ENCODE peak calls at places on chromosome 1, in eight cellular contexts. T is globus pallidus, C is 8988T, L is left cardiac atrium, Z is renal cortical epithelial cell, K is psoas muscle, Q is DMS 273 treated with DMSO at 0.1 percent for 48 hours, B is C1 segment of cervical spinal cord. G is an unnamed sample.

GRCh38 chr1:179424610-179425009 is 58.8 kb downstream of the AXDND1 start:
- DNase-seq in C (no peak), K (no peak), Z (no peak), B (no peak), T (no peak), Q (no peak), L (no peak), G (no peak)

GRCh38 chr1:246893205-246893939 is 38.4 kb downstream of the AHCTF1 start:
- DNase-seq in Q (no peak), L (no peak), B (no peak), C (no peak), K (no peak), Z (no peak), T (no peak), G (no peak)

GRCh38 chr1:182050481-182051438 is 10.8 kb downstream of the ZNF648 start:
- DNase-seq in L (no peak), C (no peak), Q (no peak), K (no peak), B (no peak), Z (no peak), T (no peak), G (no peak)

GRCh38 chr1:186188736-186189135 is 186.3 kb downstream of the TPR start:
- DNase-seq in Q (no peak), L (no peak), C (no peak), K (no peak), B (no peak), T (no peak), Z (no peak), G (no peak)

GRCh38 chr1:19313961-19314882 is 2.1 kb downstream of the SLC66A1 start:
- DNase-seq in K (no peak), Q (no peak), B (no peak), T (no peak), L (no peak), C (no peak), Z (no peak), G (no peak)

GRCh38 chr1:205217418-205217817 is 5.9 kb upstream of the DSTYK start:
- DNase-seq in B (no peak), T (no peak), Z (no peak), Q (no peak), L (no peak), C (no peak), K (no peak), G (no peak)

GRCh38 chr1:99544328-99544727 is 101.6 kb upstream of the PALMD start:
- DNase-seq in L (no peak), K (no peak), C (no peak), B (no peak), T (no peak), Z (peak), Q (no peak), G (no peak)

GRCh38 chr1:162654915-162655620 is 22.8 kb downstream of the DDR2 start:
- DNase-seq in Q (no peak), Z (no peak), L (no peak), B (no peak), T (no peak), C (no peak), K (no peak), G (no peak)

GRCh38 chr1:160163612-160164011 is 12.2 kb downstream of the ATP1A4 start:
- DNase-seq in Z (peak), T (no peak), B (no peak), L (no peak), Q (no peak), C (no peak), K (no peak), G (no peak)

GRCh38 chr1:22665752-22666151 is 12.7 kb downstream of the C1QB start:
- DNase-seq in L (no peak), K (no peak), Z (peak), C (peak), T (no peak), B (no peak), Q (no peak), G (no peak)

GRCh38 chr1:157968951-157969350 is 24.5 kb upstream of the KIRREL1 start:
- DNase-seq in Z (peak), C (no peak), K (no peak), Q (no peak), B (no peak), L (peak), T (no peak), G (no peak)

GRCh38 chr1:179253286-179253972 is 24.0 kb upstream of the ABL2 start:
- DNase-seq in C (no peak), T (no peak), L (no peak), K (no peak), B (no peak), Q (no peak), Z (no peak), G (no peak)

GRCh38 chr1:1080122-1080753 is 6.1 kb upstream of the RNF223 start:
- DNase-seq in Q (peak), T (no peak), Z (peak), K (peak), C (peak), L (peak), B (peak), G (peak)

GRCh38 chr1:161068306-161069200 is 1.1 kb downstream of the ARHGAP30 start:
- DNase-seq in Z (no peak), L (peak), B (no peak), T (peak), Q (no peak), C (no peak), K (peak), G (peak)

GRCh38 chr1:81670286-81670685 is 130.4 kb upstream of the ADGRL2 start:
- DNase-seq in T (peak), C (no peak), Q (no peak), B (no peak), Z (peak), L (peak), K (no peak), G (peak)

GRCh38 chr1:199593475-199593874 is 434.0 kb upstream of the NR5A2 start:
- DNase-seq in L (no peak), T (no peak), B (no peak), Q (no peak), Z (no peak), C (no peak), K (no peak), G (no peak)

GRCh38 chr1:9201421-9202239 is 32.9 kb upstream of the H6PD start:
- DNase-seq in Q (no peak), K (no peak), L (peak), Z (peak), C (no peak), B (no peak), T (no peak), G (no peak)

GRCh38 chr1:31600641-31601040 is 16.8 kb upstream of the HCRTR1 start:
- DNase-seq in K (no peak), C (no peak), Z (no peak), L (no peak), Q (no peak), T (no peak), B (no peak), G (no peak)

GRCh38 chr1:17998889-17999288 is 108.7 kb upstream of the IGSF21 start:
- DNase-seq in B (no peak), Q (no peak), K (no peak), C (no peak), Z (no peak), L (no peak), T (no peak), G (no peak)

GRCh38 chr1:53605181-53605580 is 133.8 kb downstream of the GLIS1 start:
- DNase-seq in Q (no peak), Z (no peak), B (no peak), T (no peak), L (no peak), K (no peak), C (no peak), G (no peak)

GRCh38 chr1:151293093-151293492 is 11.0 kb downstream of the ZNF687 start:
- DNase-seq in K (no peak), L (no peak), B (no peak), C (no peak), T (no peak), Z (no peak), Q (no peak), G (no peak)

GRCh38 chr1:10832703-10833102 is 36.3 kb upstream of the CASZ1 start:
- DNase-seq in C (no peak), Z (no peak), B (no peak), K (no peak), L (no peak), T (no peak), Q (no peak), G (no peak)

GRCh38 chr1:77168358-77168757 is 50.9 kb downstream of the PIGK start:
- DNase-seq in C (no peak), Z (no peak), T (no peak), K (no peak), L (no peak), Q (no peak), B (no peak), G (no peak)

GRCh38 chr1:151574575-151575529 is 34.7 kb downstream of the TUFT1 start:
- DNase-seq in K (no peak), C (peak), Q (no peak), Z (no peak), B (no peak), L (peak), T (no peak), G (no peak)

GRCh38 chr1:116951175-116951935 is 41.6 kb downstream of the PTGFRN start:
- DNase-seq in Q (no peak), Z (peak), B (no peak), K (peak), L (peak), C (no peak), T (no peak), G (no peak)

GRCh38 chr1:246043556-246043955 is 463.5 kb downstream of the SMYD3 start:
- DNase-seq in K (no peak), B (peak), T (no peak), L (no peak), C (no peak), Z (peak), Q (no peak), G (no peak)

GRCh38 chr1:167599839-167600581 is 30.0 kb upstream of the RCSD1 start:
- DNase-seq in L (peak), Z (peak), K (peak), T (no peak), B (peak), C (no peak), Q (no peak), G (peak)

GRCh38 chr1:221016757-221017156 is 137.5 kb downstream of the HLX start:
- DNase-seq in T (no peak), K (no peak), Z (no peak), C (no peak), Q (no peak), L (no peak), B (no peak), G (no peak)

GRCh38 chr1:202270871-202271326 is 70.8 kb downstream of the UBE2T start:
- DNase-seq in Z (no peak), C (no peak), K (no peak), L (no peak), T (no peak), Q (peak), B (no peak), G (no peak)

GRCh38 chr1:39283858-39284257 is 79.4 kb downstream of the MACF1 start:
- DNase-seq in K (no peak), B (no peak), L (no peak), Z (no peak), T (no peak), C (no peak), Q (no peak), G (no peak)

GRCh38 chr1:27934818-27935549 is at the start of gene SMPDL3B:
- DNase-seq in Z (peak), C (peak), K (no peak), L (no peak), B (no peak), T (no peak), Q (no peak), G (no peak)